ENCODE peak calls at places on chromosomes 7 and 10, in five cellular contexts. H is body of pancreas, M is transverse colon, B is stomach, C is mammary epithelial cell. Y is an unnamed sample.

GRCh38 chr7:101542527-101543241 is 86.4 kb downstream of the MYL10 start:
- DNase-seq in M (peak; percentile 79), C (peak; percentile 34), B (peak; percentile 82), H (peak; percentile 70), Y (peak; percentile 66)

GRCh38 chr7:50418526-50418925 is 31.6 kb downstream of the FIGNL1 start:
- DNase-seq in M (no peak), H (no peak), C (no peak), B (no peak), Y (no peak)

GRCh38 chr10:46547331-46547880 is 9.1 kb downstream of the GPRIN2 start:
- DNase-seq in B (no peak), H (no peak), M (peak; percentile 7), C (no peak), Y (no peak)

GRCh38 chr10:105247831-105248499 is 606.9 kb downstream of the SORCS3 start:
- DNase-seq in M (no peak), H (no peak), C (no peak), B (no peak), Y (no peak)

GRCh38 chr7:121456015-121456414 is 59.9 kb upstream of the FAM3C start:
- DNase-seq in B (no peak), H (no peak), M (no peak), C (no peak), Y (no peak)

GRCh38 chr7:140676303-140676702 is 3.6 kb downstream of the ADCK2 start:
- DNase-seq in H (no peak), B (no peak), M (no peak), C (no peak), Y (no peak)

GRCh38 chr10:21662635-21663034 is 128.6 kb downstream of the MLLT10 start:
- DNase-seq in M (no peak), H (no peak), B (no peak), C (no peak), Y (no peak)

GRCh38 chr10:44393834-44394547 is 9.1 kb upstream of the CXCL12 start:
- DNase-seq in B (no peak), M (no peak), H (no peak), C (no peak), Y (no peak)

GRCh38 chr7:138943061-138943460 is 38.1 kb downstream of the KIAA1549 start:
- DNase-seq in M (no peak), C (no peak), H (no peak), B (no peak), Y (no peak)

GRCh38 chr7:53743697-53744096 is 708.3 kb downstream of the POM121L12 start:
- DNase-seq in C (no peak), H (no peak), B (no peak), M (no peak), Y (no peak)

GRCh38 chr10:44947356-44948152 is 12.0 kb upstream of the RASSF4 start:
- DNase-seq in B (no peak), M (no peak), C (peak; percentile 43), H (no peak), Y (no peak)

GRCh38 chr10:119535837-119536507 is 6.5 kb downstream of the RGS10 start:
- DNase-seq in M (no peak), B (no peak), C (no peak), H (no peak), Y (no peak)

GRCh38 chr7:129095258-129095657 is 40.3 kb upstream of the TNPO3 start:
- DNase-seq in M (peak; percentile 13), B (no peak), C (no peak), H (no peak), Y (peak; percentile 59)

GRCh38 chr7:115477193-115477651 is 553.3 kb downstream of the TFEC start:
- DNase-seq in C (no peak), B (no peak), M (peak; percentile 19), H (no peak), Y (peak; percentile 2)

GRCh38 chr7:24767878-24768569 is 10.8 kb upstream of the GSDME start:
- DNase-seq in H (no peak), M (no peak), C (no peak), B (no peak), Y (no peak)

GRCh38 chr7:44712012-44712411 is 36.6 kb upstream of the ZMIZ2 start:
- DNase-seq in H (peak; percentile 17), M (no peak), C (no peak), B (no peak), Y (no peak)

GRCh38 chr7:94529516-94529915 is 19.9 kb downstream of the CASD1 start:
- DNase-seq in H (no peak), M (no peak), B (no peak), C (peak; percentile 16), Y (no peak)

GRCh38 chr10:117542706-117543244 is at the start of gene EMX2:
- DNase-seq in C (no peak), B (no peak), H (no peak), M (no peak), Y (no peak)
- H3K4me1 ChIP-seq in C (peaks cover 12% of the 10 kb centered on the region), B (peaks cover 41% of the 10 kb centered on the region), H (peaks cover 57% of the 10 kb centered on the region), M (peaks cover 42% of the 10 kb centered on the region), Y (no peaks in the 10 kb centered on the region)

DNA sequence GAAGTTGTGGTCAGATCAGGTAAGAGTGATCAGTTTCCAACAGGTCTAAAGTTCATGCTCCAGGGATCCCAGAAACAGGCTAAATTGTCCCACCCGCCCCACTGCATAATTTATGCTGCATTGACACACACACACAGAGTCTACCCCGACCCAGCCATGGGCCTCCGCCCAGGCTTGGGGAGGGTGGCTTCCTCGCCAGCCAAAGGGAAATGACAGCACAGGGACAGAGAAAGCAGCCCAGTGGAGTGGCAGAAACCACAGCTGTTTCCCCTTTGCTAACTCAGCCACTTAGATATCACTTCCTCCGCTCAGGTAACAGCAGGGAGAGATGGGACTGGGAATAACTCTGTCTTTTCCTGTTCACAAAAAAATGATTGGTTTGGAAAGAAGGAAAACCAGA is 9.4 kb downstream of the SH3PXD2A start:
- DNase-seq in B (no peak), C (no peak), M (peak; percentile 57), H (peak; percentile 30), Y (peak; percentile 33)
- H3K4me1 ChIP-seq in B (peaks cover 35% of the 10 kb centered on the region), C (peaks cover 45% of the 10 kb centered on the region), M (peaks cover 75% of the 10 kb centered on the region), H (peaks cover 56% of the 10 kb centered on the region), Y (peaks cover 21% of the 10 kb centered on the region)

GRCh38 chr10:6365384-6365783 is 162.7 kb downstream of the PFKFB3 start:
- DNase-seq in B (peak; percentile 74), M (no peak), H (no peak), C (no peak), Y (no peak)
- H3K4me1 ChIP-seq in B (no peaks in the 10 kb centered on the region), M (no peaks in the 10 kb centered on the region), H (peaks cover 13% of the 10 kb centered on the region), C (no peaks in the 10 kb centered on the region), Y (no peaks in the 10 kb centered on the region)

GRCh38 chr10:61942997-61943457 is 41.5 kb downstream of the ARID5B start:
- DNase-seq in H (no peak), M (no peak), B (no peak), C (peak; percentile 68), Y (no peak)

GRCh38 chr10:61937631-61938284 is 36.3 kb downstream of the ARID5B start:
- DNase-seq in C (peak; percentile 53), H (no peak), B (no peak), M (no peak), Y (no peak)

GRCh38 chr10:61936770-61937169 is 35.3 kb downstream of the ARID5B start:
- DNase-seq in C (no peak), M (no peak), B (no peak), H (no peak), Y (peak; percentile 71)

GRCh38 chr10:61941202-61941651 is 39.7 kb downstream of the ARID5B start:
- DNase-seq in M (no peak), C (no peak), H (no peak), B (no peak), Y (no peak)

DNA sequence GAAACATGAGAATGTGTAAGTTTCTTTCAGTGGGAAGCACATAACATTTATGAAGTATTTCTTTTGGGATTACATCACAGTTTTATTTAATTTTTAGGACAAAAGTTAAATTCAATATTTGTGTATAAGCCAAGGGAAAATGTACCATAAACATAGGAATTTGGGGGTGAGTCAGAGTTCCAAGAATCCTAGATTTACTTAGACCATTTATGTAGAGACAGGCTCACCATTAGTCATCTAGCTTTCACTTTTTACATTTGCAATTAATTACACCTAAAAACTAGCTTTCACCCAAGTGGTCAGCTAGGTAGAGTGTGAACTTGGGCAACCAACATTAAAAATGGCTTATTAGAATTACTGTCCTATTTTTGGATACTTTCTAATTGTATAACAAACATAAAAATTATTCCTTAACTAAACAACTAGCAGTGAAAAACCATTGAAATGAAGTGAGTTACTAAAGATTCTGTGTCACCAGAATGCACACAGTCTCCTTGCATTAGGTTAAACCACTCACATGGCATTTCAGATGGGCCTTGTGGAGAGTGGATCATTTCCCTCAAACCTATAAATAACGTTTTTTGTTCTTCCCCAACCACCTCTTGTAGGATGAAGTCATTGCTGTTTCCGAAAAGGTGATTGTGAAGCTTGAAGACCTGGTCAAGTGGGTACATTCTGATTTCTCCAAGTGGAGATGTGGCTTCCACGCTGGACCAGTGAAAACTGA is 38.2 kb downstream of the ARID5B start:
- DNase-seq in B (no peak), M (no peak), H (no peak), C (peak; percentile 73), Y (no peak)
- H3K4me1 ChIP-seq in B (peaks cover 51% of the 10 kb centered on the region), M (peaks cover 81% of the 10 kb centered on the region), H (peaks cover 29% of the 10 kb centered on the region), C (peaks cover 36% of the 10 kb centered on the region), Y (peaks cover 12% of the 10 kb centered on the region)

GRCh38 chr10:96673318-96674099 is 46.8 kb downstream of the PIK3AP1 start:
- DNase-seq in C (no peak), B (no peak), H (peak; percentile 83), M (peak; percentile 52), Y (peak; percentile 38)
- H3K4me1 ChIP-seq in C (no peaks in the 10 kb centered on the region), B (peaks cover 11% of the 10 kb centered on the region), H (peaks cover 97% of the 10 kb centered on the region), M (peaks cover 30% of the 10 kb centered on the region), Y (peaks cover 7% of the 10 kb centered on the region)

DNA sequence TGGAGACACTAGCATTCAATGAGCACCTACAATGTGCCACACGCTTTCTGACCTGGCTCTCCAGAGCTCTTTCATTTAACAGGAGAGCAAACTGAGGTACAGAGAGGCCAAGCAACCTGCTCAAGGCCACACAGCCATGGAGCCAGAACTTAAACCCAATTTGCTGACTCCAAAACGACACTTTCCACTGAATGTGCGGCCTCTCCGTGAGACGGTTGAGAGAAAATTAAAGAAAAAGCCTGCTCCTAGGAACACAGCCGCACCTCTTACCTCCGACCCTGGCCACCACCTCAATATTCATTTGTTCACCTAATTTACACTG is 42.8 kb downstream of the ZCCHC24 start:
- DNase-seq in B (no peak), C (no peak), H (no peak), M (no peak), Y (no peak)
- H3K4me1 ChIP-seq in B (no peaks in the 10 kb centered on the region), C (peaks cover 28% of the 10 kb centered on the region), H (peaks cover 27% of the 10 kb centered on the region), M (peaks cover 98% of the 10 kb centered on the region), Y (peaks cover 8% of the 10 kb centered on the region)

DNA sequence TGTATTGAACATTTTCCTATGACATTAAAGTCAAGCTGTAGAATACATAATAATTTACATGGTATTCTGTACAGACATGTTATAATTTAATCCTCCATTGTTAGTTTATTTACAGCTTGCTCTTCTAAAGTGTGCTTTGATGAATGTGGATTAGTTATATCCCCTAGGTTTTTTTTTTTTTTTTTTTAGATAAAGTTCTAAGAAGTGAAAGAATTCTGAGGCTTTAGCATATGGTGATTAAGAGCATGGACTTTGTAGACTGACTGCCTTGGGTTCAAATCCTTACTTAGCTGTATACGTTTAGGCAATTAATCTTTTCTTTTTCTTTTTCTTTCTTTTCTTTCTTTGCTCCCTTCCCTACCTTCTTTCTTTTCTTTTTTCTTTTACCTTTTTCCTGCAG is 44.9 kb downstream of the MKLN1 start:
- DNase-seq in M (no peak), H (no peak), C (no peak), B (no peak), Y (no peak)
- H3K4me1 ChIP-seq in M (peaks cover 41% of the 10 kb centered on the region), H (peaks cover 27% of the 10 kb centered on the region), C (peaks cover 7% of the 10 kb centered on the region), B (peaks cover 9% of the 10 kb centered on the region), Y (no peaks in the 10 kb centered on the region)